ENCODE peak calls at places on chromosomes 11 and 22, in six cellular contexts. One of them, this sample, is unnamed.

GRCh38 chr11:134278356-134278755 is 2.2 kb downstream of the GLB1L3 start:
- DNase-seq in NCI-H774: no peak
- DNase-seq in heart right ventricle: no peak
- DNase-seq in left cardiac atrium: no peak
- DNase-seq in EL: no peak
- DNase-seq in naive thymus-derived CD8-positive, alpha-beta T cell: no peak
- DNase-seq in this sample: peak; percentile 39

GRCh38 chr11:118939948-118940598 is 14.3 kb upstream of the BCL9L start:
- DNase-seq in NCI-H774: no peak
- DNase-seq in heart right ventricle: no peak
- DNase-seq in left cardiac atrium: no peak
- DNase-seq in EL: no peak
- DNase-seq in naive thymus-derived CD8-positive, alpha-beta T cell: peak; percentile 59
- DNase-seq in this sample: peak; percentile 53

GRCh38 chr11:61550665-61551227 is 30.1 kb downstream of the SYT7 start:
- DNase-seq in NCI-H774: no peak
- DNase-seq in heart right ventricle: no peak
- DNase-seq in left cardiac atrium: no peak
- DNase-seq in EL: no peak
- DNase-seq in naive thymus-derived CD8-positive, alpha-beta T cell: no peak
- DNase-seq in this sample: no peak

GRCh38 chr11:12433571-12434061 is 56.2 kb downstream of the PARVA start:
- DNase-seq in NCI-H774: no peak
- DNase-seq in heart right ventricle: no peak
- DNase-seq in left cardiac atrium: no peak
- DNase-seq in EL: peak; percentile 86
- DNase-seq in naive thymus-derived CD8-positive, alpha-beta T cell: no peak
- DNase-seq in this sample: no peak

GRCh38 chr11:65663634-65664200 is 1.0 kb upstream of the RELA start:
- DNase-seq in NCI-H774: no peak
- DNase-seq in heart right ventricle: peak; percentile 69
- DNase-seq in left cardiac atrium: peak; percentile 80
- DNase-seq in EL: peak; percentile 55
- DNase-seq in naive thymus-derived CD8-positive, alpha-beta T cell: no peak
- DNase-seq in this sample: no peak

GRCh38 chr11:62889484-62890437 is 9.1 kb downstream of the SLC3A2 start:
- DNase-seq in NCI-H774: no peak
- DNase-seq in heart right ventricle: no peak
- DNase-seq in left cardiac atrium: no peak
- DNase-seq in EL: peak; percentile 76
- DNase-seq in naive thymus-derived CD8-positive, alpha-beta T cell: no peak
- DNase-seq in this sample: no peak

GRCh38 chr11:35413568-35413967 is 5.8 kb downstream of the SLC1A2 start:
- DNase-seq in NCI-H774: no peak
- DNase-seq in heart right ventricle: no peak
- DNase-seq in left cardiac atrium: no peak
- DNase-seq in EL: no peak
- DNase-seq in naive thymus-derived CD8-positive, alpha-beta T cell: no peak
- DNase-seq in this sample: no peak

GRCh38 chr11:61507962-61508824 is at the start of gene LRRC10B:
- DNase-seq in NCI-H774: peak; percentile 76
- DNase-seq in heart right ventricle: no peak
- DNase-seq in left cardiac atrium: no peak
- DNase-seq in EL: peak; percentile 21
- DNase-seq in naive thymus-derived CD8-positive, alpha-beta T cell: no peak
- DNase-seq in this sample: peak; percentile 94

GRCh38 chr11:129804012-129804411 is 11.6 kb upstream of the TMEM45B start:
- DNase-seq in NCI-H774: no peak
- DNase-seq in heart right ventricle: no peak
- DNase-seq in left cardiac atrium: no peak
- DNase-seq in EL: no peak
- DNase-seq in naive thymus-derived CD8-positive, alpha-beta T cell: peak; percentile 63
- DNase-seq in this sample: no peak

GRCh38 chr11:86162257-86162656 is 82.3 kb upstream of the EED start:
- DNase-seq in NCI-H774: no peak
- DNase-seq in heart right ventricle: no peak
- DNase-seq in left cardiac atrium: peak; percentile 53
- DNase-seq in EL: peak; percentile 92
- DNase-seq in naive thymus-derived CD8-positive, alpha-beta T cell: no peak
- DNase-seq in this sample: no peak

GRCh38 chr11:43567396-43567975 is 113.1 kb upstream of the HSD17B12 start:
- DNase-seq in NCI-H774: peak; percentile 24
- DNase-seq in heart right ventricle: no peak
- DNase-seq in left cardiac atrium: no peak
- DNase-seq in EL: peak; percentile 46
- DNase-seq in naive thymus-derived CD8-positive, alpha-beta T cell: no peak
- DNase-seq in this sample: no peak

GRCh38 chr11:67255353-67255752 is 10.9 kb upstream of the GRK2 start:
- DNase-seq in NCI-H774: no peak
- DNase-seq in heart right ventricle: no peak
- DNase-seq in left cardiac atrium: no peak
- DNase-seq in EL: no peak
- DNase-seq in naive thymus-derived CD8-positive, alpha-beta T cell: no peak
- DNase-seq in this sample: no peak

GRCh38 chr11:10358696-10359095 is 53.8 kb downstream of the ADM start:
- DNase-seq in NCI-H774: no peak
- DNase-seq in heart right ventricle: no peak
- DNase-seq in left cardiac atrium: no peak
- DNase-seq in EL: no peak
- DNase-seq in naive thymus-derived CD8-positive, alpha-beta T cell: no peak
- DNase-seq in this sample: no peak

GRCh38 chr11:125064070-125064469 is 965 bp downstream of the SLC37A2 start:
- DNase-seq in NCI-H774: no peak
- DNase-seq in heart right ventricle: no peak
- DNase-seq in left cardiac atrium: no peak
- DNase-seq in EL: no peak
- DNase-seq in naive thymus-derived CD8-positive, alpha-beta T cell: no peak
- DNase-seq in this sample: no peak

GRCh38 chr11:44361883-44362282 is 51.9 kb upstream of the ALX4 start:
- DNase-seq in NCI-H774: no peak
- DNase-seq in heart right ventricle: no peak
- DNase-seq in left cardiac atrium: no peak
- DNase-seq in EL: peak; percentile 8
- DNase-seq in naive thymus-derived CD8-positive, alpha-beta T cell: no peak
- DNase-seq in this sample: no peak

GRCh38 chr22:49202226-49202625 is 625.4 kb downstream of the BRD1 start:
- DNase-seq in NCI-H774: no peak
- DNase-seq in heart right ventricle: no peak
- DNase-seq in left cardiac atrium: no peak
- DNase-seq in EL: no peak
- DNase-seq in naive thymus-derived CD8-positive, alpha-beta T cell: no peak
- DNase-seq in this sample: peak; percentile 23

GRCh38 chr22:36467042-36467810 is 14.2 kb downstream of the TXN2 start:
- DNase-seq in NCI-H774: no peak
- DNase-seq in heart right ventricle: peak; percentile 80
- DNase-seq in left cardiac atrium: peak; percentile 72
- DNase-seq in EL: peak; percentile 94
- DNase-seq in naive thymus-derived CD8-positive, alpha-beta T cell: no peak
- DNase-seq in this sample: no peak

GRCh38 chr11:69123593-69124545 is 31.9 kb upstream of the SMIM38 start:
- DNase-seq in NCI-H774: no peak
- DNase-seq in heart right ventricle: no peak
- DNase-seq in left cardiac atrium: no peak
- DNase-seq in EL: no peak
- DNase-seq in naive thymus-derived CD8-positive, alpha-beta T cell: no peak
- DNase-seq in this sample: no peak

GRCh38 chr11:12981879-12982531 is 27.1 kb upstream of the RASSF10 start:
- DNase-seq in NCI-H774: no peak
- DNase-seq in heart right ventricle: no peak
- DNase-seq in left cardiac atrium: no peak
- DNase-seq in EL: peak; percentile 12
- DNase-seq in naive thymus-derived CD8-positive, alpha-beta T cell: no peak
- DNase-seq in this sample: no peak

GRCh38 chr22:36536717-36537116 is 7.8 kb upstream of the EIF3D start:
- DNase-seq in NCI-H774: peak; percentile 46
- DNase-seq in heart right ventricle: no peak
- DNase-seq in left cardiac atrium: no peak
- DNase-seq in EL: no peak
- DNase-seq in naive thymus-derived CD8-positive, alpha-beta T cell: no peak
- DNase-seq in this sample: no peak

GRCh38 chr11:118076754-118077281 is at the start of gene TMPRSS4:
- DNase-seq in NCI-H774: peak; percentile 36
- DNase-seq in heart right ventricle: no peak
- DNase-seq in left cardiac atrium: no peak
- DNase-seq in EL: no peak
- DNase-seq in naive thymus-derived CD8-positive, alpha-beta T cell: no peak
- DNase-seq in this sample: no peak

GRCh38 chr11:1766719-1767398 is 3.1 kb upstream of the CTSD start:
- DNase-seq in NCI-H774: no peak
- DNase-seq in heart right ventricle: no peak
- DNase-seq in left cardiac atrium: peak; percentile 20
- DNase-seq in EL: no peak
- DNase-seq in naive thymus-derived CD8-positive, alpha-beta T cell: no peak
- DNase-seq in this sample: no peak

GRCh38 chr11:27718853-27719574 is 18.8 kb upstream of the BDNF start:
- DNase-seq in NCI-H774: peak; percentile 69
- DNase-seq in heart right ventricle: peak; percentile 32
- DNase-seq in left cardiac atrium: peak; percentile 34
- DNase-seq in EL: peak; percentile 76
- DNase-seq in naive thymus-derived CD8-positive, alpha-beta T cell: no peak
- DNase-seq in this sample: peak; percentile 87